ENCODE peak calls at places on chromosomes 7 and 10, in four cellular contexts. F is fibroblast of pulmonary artery, G is tibial nerve, W is lung. X is an unnamed sample.

GRCh38 chr7:156903232-156903909 is 10.4 kb upstream of the LMBR1 start:
- DNase-seq in F (peak), G (peak), W (no peak), X (peak)

GRCh38 chr10:123136806-123137642 is 1.3 kb downstream of the HMX3 start:
- DNase-seq in F (peak), G (no peak), W (no peak), X (no peak)

GRCh38 chr10:125159932-125160855 is at the start of gene CTBP2:
- DNase-seq in F (peak), G (peak), W (peak), X (peak)

GRCh38 chr7:778271-778967 is 51.3 kb upstream of the PRKAR1B start:
- DNase-seq in F (no peak), G (no peak), W (no peak), X (no peak)

GRCh38 chr10:94183666-94184264 is 179.0 kb downstream of the NOC3L start:
- DNase-seq in F (peak), G (no peak), W (no peak), X (peak)

GRCh38 chr10:77877461-77878344 is 48.9 kb downstream of the DLG5 start:
- DNase-seq in F (peak), G (no peak), W (no peak), X (peak)

GRCh38 chr7:30934225-30934624 is 22.6 kb downstream of the AQP1 start:
- DNase-seq in F (no peak), G (no peak), W (no peak), X (no peak)

GRCh38 chr7:22990588-22990949 is 23.4 kb downstream of the HYCC1 start:
- DNase-seq in F (peak), G (no peak), W (no peak), X (peak)

GRCh38 chr7:29319719-29320521 is 125.3 kb downstream of the CHN2 start:
- DNase-seq in F (no peak), G (peak), W (no peak), X (peak)

GRCh38 chr7:108525985-108526767 is at the start of gene PNPLA8:
- DNase-seq in F (peak), G (peak), W (peak), X (peak)

GRCh38 chr7:134420509-134421125 is 38.3 kb downstream of the AKR1B1 start:
- DNase-seq in F (peak), G (peak), W (no peak), X (peak)

GRCh38 chr10:63520463-63521388 is 475 bp upstream of the REEP3 start:
- DNase-seq in F (peak), G (no peak), W (peak), X (peak)

GRCh38 chr7:68321076-68321639 is 1277.1 kb upstream of the AUTS2 start:
- DNase-seq in F (no peak), G (no peak), W (peak), X (no peak)

GRCh38 chr7:141028767-141029166 is 14.0 kb upstream of the MRPS33 start:
- DNase-seq in F (no peak), G (no peak), W (no peak), X (no peak)

GRCh38 chr10:85934586-85934985 is 432.0 kb downstream of the GRID1 start:
- DNase-seq in F (no peak), G (no peak), W (no peak), X (no peak)

GRCh38 chr10:122373713-122374112 is 795 bp upstream of the PLEKHA1 start:
- DNase-seq in F (peak), G (no peak), W (no peak), X (peak)

GRCh38 chr10:96495544-96495943 is 18.2 kb downstream of the TLL2 start:
- DNase-seq in F (no peak), G (no peak), W (no peak), X (no peak)

GRCh38 chr10:127976701-127977367 is 69.9 kb downstream of the PTPRE start:
- DNase-seq in F (no peak), G (no peak), W (no peak), X (no peak)

GRCh38 chr7:116689787-116690186 is 17.8 kb downstream of the MET start:
- DNase-seq in F (no peak), G (no peak), W (peak), X (no peak)

GRCh38 chr10:11149499-11149898 is 131.8 kb downstream of the CELF2 start:
- DNase-seq in F (no peak), G (no peak), W (no peak), X (no peak)

GRCh38 chr7:141739250-141739649 is 1.1 kb downstream of the SSBP1 start:
- DNase-seq in F (no peak), G (no peak), W (no peak), X (no peak)

GRCh38 chr10:17512341-17513001 is 58.1 kb upstream of the ST8SIA6 start:
- DNase-seq in F (peak), G (peak), W (no peak), X (peak)

GRCh38 chr10:86756511-86757109 is at the start of gene BMPR1A:
- DNase-seq in F (peak), G (peak), W (peak), X (no peak)

GRCh38 chr7:45033261-45033930 is 33.4 kb downstream of the CCM2 start:
- DNase-seq in F (no peak), G (no peak), W (no peak), X (peak)

GRCh38 chr10:33939892-33940291 is 605.4 kb upstream of the NRP1 start:
- DNase-seq in F (no peak), G (no peak), W (no peak), X (no peak)

GRCh38 chr7:41774966-41775365 is 72.1 kb upstream of the INHBA start:
- DNase-seq in F (no peak), G (no peak), W (no peak), X (no peak)

GRCh38 chr7:50641442-50642405 is 76.5 kb upstream of the DDC start:
- DNase-seq in F (no peak), G (no peak), W (peak), X (no peak)

GRCh38 chr10:118812393-118812740 is 57.6 kb upstream of the CACUL1 start:
- DNase-seq in F (no peak), G (no peak), W (no peak), X (no peak)

GRCh38 chr10:88536437-88536836 is 46.7 kb downstream of the RNLS start:
- DNase-seq in F (no peak), G (no peak), W (no peak), X (no peak)

GRCh38 chr10:52313350-52314006 is 603 bp upstream of the DKK1 start:
- DNase-seq in F (no peak), G (no peak), W (no peak), X (peak)
- H3K4me3 ChIP-seq in F (peak), G (peak), W (no peak), X (peak)

GRCh38 chr10:27547047-27547446 is 42.9 kb downstream of the RAB18 start:
- DNase-seq in F (no peak), G (no peak), W (no peak), X (no peak)

GRCh38 chr10:27547482-27547881 is 43.4 kb downstream of the RAB18 start:
- DNase-seq in F (no peak), G (no peak), W (no peak), X (no peak)

DNA sequence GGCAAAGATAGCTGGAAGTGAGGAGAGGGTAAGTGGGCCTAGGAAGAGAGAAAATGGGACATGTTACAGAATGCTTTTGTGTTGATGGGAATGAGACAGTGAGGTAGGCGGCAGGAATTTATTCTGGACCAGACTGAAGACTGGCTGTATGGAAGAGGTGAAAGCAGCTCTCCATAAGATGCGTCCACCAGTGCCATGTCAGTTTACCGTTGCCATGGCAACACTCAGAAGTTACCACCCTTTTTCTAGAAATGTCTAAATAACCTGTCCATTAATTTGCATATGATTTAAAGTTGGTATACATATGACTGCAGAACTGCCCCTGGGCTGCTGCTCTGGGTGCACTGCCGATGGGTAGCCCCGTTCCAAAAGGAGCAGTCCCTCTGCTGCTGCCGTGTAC is 46.7 kb downstream of the RAB18 start:
- DNase-seq in F (no peak), G (no peak), W (no peak), X (no peak)
- TF ChIP-seq CTCF in F (no peak), G (no peak), W (no peak), X (no peak)

GRCh38 chr10:103276941-103277712 is at the start of gene INA:
- DNase-seq in F (peak), G (no peak), W (no peak), X (peak)
- H3K4me3 ChIP-seq in F (peak), G (peak), W (no peak), X (peak)

GRCh38 chr7:39105720-39106119 is 128.0 kb downstream of the POU6F2 start:
- DNase-seq in F (no peak), G (no peak), W (no peak), X (no peak)
- TF ChIP-seq CTCF in F (no peak), G (no peak), W (no peak), X (no peak)

GRCh38 chr7:137403282-137403681 is 59.7 kb upstream of the PTN start:
- DNase-seq in F (no peak), G (no peak), W (no peak), X (no peak)
- H3K4me3 ChIP-seq in F (no peak), G (no peak), W (no peak), X (no peak)

GRCh38 chr7:4080954-4081353 is 601.1 kb upstream of the FOXK1 start:
- DNase-seq in F (no peak), G (no peak), W (no peak), X (no peak)
- TF ChIP-seq CTCF in F (no peak), G (no peak), W (no peak), X (no peak)

GRCh38 chr10:111835562-111835961 is 348.0 kb downstream of the GPAM start:
- DNase-seq in F (no peak), G (peak), W (no peak), X (peak)

GRCh38 chr10:111836586-111836985 is 347.0 kb downstream of the GPAM start:
- DNase-seq in F (no peak), G (no peak), W (no peak), X (peak)

GRCh38 chr10:111830360-111830759 is 353.2 kb downstream of the GPAM start:
- DNase-seq in F (no peak), G (no peak), W (no peak), X (no peak)

DNA sequence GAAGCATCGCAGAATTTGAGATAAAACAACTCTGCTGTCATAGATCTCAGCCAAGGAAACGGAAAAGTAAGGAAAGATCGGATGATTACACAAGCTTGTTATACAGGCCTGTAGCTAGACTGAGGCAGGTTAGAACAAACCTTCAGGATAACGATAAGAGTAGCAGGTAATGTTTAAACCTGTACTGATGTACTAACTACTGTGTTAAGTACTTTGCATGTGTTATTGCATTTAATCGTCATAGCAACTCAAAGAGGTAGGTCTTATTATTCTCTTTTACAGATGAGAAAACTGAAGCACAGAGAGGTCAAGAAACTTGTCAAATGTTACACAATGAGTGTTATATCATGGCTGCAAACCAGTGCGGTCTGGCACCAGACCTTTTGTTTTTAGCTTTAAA is 352.5 kb downstream of the GPAM start:
- DNase-seq in F (no peak), G (no peak), W (no peak), X (no peak)
- H3K4me3 ChIP-seq in F (no peak), G (no peak), W (no peak), X (no peak)

DNA sequence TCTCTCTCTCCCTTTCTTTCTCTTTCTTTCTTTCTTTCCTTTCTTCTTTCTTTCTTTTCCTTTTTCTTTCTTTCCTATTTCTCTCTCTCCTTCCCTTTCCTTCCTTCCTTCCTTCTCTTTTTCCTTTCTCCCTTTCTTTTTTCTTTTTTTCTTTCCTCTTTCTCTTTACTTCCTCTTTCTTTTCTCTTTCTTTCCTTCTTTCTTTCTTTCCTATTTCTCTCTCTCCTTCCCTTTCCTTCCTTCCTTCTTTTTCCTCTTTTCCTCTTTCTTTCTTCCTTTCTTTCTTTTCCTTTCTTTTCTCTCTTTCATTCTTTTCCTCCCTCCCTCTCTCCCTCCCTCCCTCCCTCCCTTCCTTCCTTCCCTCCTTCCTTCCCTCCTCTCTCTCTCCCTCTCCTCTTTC is 81.5 kb downstream of the RHOBTB1 start:
- DNase-seq in F (no peak), G (no peak), W (no peak), X (no peak)
- TF ChIP-seq CTCF in F (no peak), G (no peak), W (no peak), X (no peak)

GRCh38 chr7:143882611-143883078 is 19.3 kb downstream of the TCAF1 start:
- DNase-seq in F (peak), G (peak), W (peak), X (peak)

GRCh38 chr7:143887078-143887477 is 14.9 kb downstream of the TCAF1 start:
- DNase-seq in F (no peak), G (no peak), W (no peak), X (no peak)

GRCh38 chr7:143885951-143886350 is 16.0 kb downstream of the TCAF1 start:
- DNase-seq in F (no peak), G (no peak), W (no peak), X (no peak)

GRCh38 chr7:143884276-143884977 is 17.5 kb downstream of the TCAF1 start:
- DNase-seq in F (no peak), G (no peak), W (no peak), X (no peak)

GRCh38 chr7:143884978-143885559 is 16.9 kb downstream of the TCAF1 start:
- DNase-seq in F (peak), G (peak), W (no peak), X (peak)
- H3K4me3 ChIP-seq in F (peak), G (peak), W (peak), X (peak)